ENCODE peak calls at places on chromosomes 2 and 18, in five cellular contexts. One of them, this sample, is unnamed.

GRCh38 chr18:79580481-79581171 is 99.0 kb upstream of the CTDP1 start:
- DNase-seq in heart left ventricle: peak; percentile 16
- DNase-seq in HCEC 1CT: no peak
- DNase-seq in NCI-H1105: no peak
- DNase-seq in neural progenitor cell: no peak
- DNase-seq in this sample: no peak

GRCh38 chr2:223943135-223943534 is 2.0 kb downstream of the WDFY1 start:
- DNase-seq in NCI-H1105: no peak
- DNase-seq in heart left ventricle: no peak
- DNase-seq in neural progenitor cell: no peak
- DNase-seq in HCEC 1CT: no peak
- DNase-seq in this sample: no peak

GRCh38 chr18:63683152-63683551 is 19.6 kb upstream of the SERPINB11 start:
- DNase-seq in neural progenitor cell: peak; percentile 58
- DNase-seq in heart left ventricle: no peak
- DNase-seq in HCEC 1CT: peak; percentile 99
- DNase-seq in NCI-H1105: no peak
- DNase-seq in this sample: peak; percentile 26

GRCh38 chr2:236867441-236868260 is 218.0 kb upstream of the COPS8 start:
- DNase-seq in neural progenitor cell: no peak
- DNase-seq in NCI-H1105: no peak
- DNase-seq in HCEC 1CT: no peak
- DNase-seq in heart left ventricle: no peak
- DNase-seq in this sample: no peak

GRCh38 chr18:34942276-34942675 is 98.9 kb upstream of the MAPRE2 start:
- DNase-seq in HCEC 1CT: no peak
- DNase-seq in neural progenitor cell: no peak
- DNase-seq in NCI-H1105: no peak
- DNase-seq in heart left ventricle: no peak
- DNase-seq in this sample: no peak

GRCh38 chr2:230964136-230964730 is 31.7 kb upstream of the SPATA3 start:
- DNase-seq in NCI-H1105: no peak
- DNase-seq in neural progenitor cell: no peak
- DNase-seq in HCEC 1CT: no peak
- DNase-seq in heart left ventricle: no peak
- DNase-seq in this sample: no peak

GRCh38 chr2:29632018-29632417 is 289.4 kb downstream of the ALK start:
- DNase-seq in heart left ventricle: no peak
- DNase-seq in NCI-H1105: no peak
- DNase-seq in HCEC 1CT: peak; percentile 79
- DNase-seq in neural progenitor cell: no peak
- DNase-seq in this sample: no peak

GRCh38 chr2:238864207-238865014 is 16.5 kb downstream of the TWIST2 start:
- DNase-seq in NCI-H1105: no peak
- DNase-seq in heart left ventricle: peak; percentile 85
- DNase-seq in neural progenitor cell: peak; percentile 80
- DNase-seq in HCEC 1CT: peak; percentile 99
- DNase-seq in this sample: peak; percentile 69

GRCh38 chr2:38109732-38110181 is 33.8 kb upstream of the CYP1B1 start:
- DNase-seq in HCEC 1CT: no peak
- DNase-seq in NCI-H1105: no peak
- DNase-seq in heart left ventricle: no peak
- DNase-seq in neural progenitor cell: no peak
- DNase-seq in this sample: no peak

GRCh38 chr18:37364237-37364636 is 201.4 kb downstream of the CELF4 start:
- DNase-seq in NCI-H1105: peak; percentile 25
- DNase-seq in HCEC 1CT: no peak
- DNase-seq in heart left ventricle: peak; percentile 82
- DNase-seq in neural progenitor cell: no peak
- DNase-seq in this sample: no peak

GRCh38 chr18:39841133-39842041 is 2113.6 kb upstream of the PIK3C3 start:
- DNase-seq in neural progenitor cell: peak; percentile 92
- DNase-seq in NCI-H1105: peak; percentile 81
- DNase-seq in heart left ventricle: peak; percentile 52
- DNase-seq in HCEC 1CT: peak; percentile 55
- DNase-seq in this sample: peak; percentile 71

GRCh38 chr18:13653746-13654455 is 72.5 kb downstream of the FAM210A start:
- DNase-seq in HCEC 1CT: no peak
- DNase-seq in neural progenitor cell: peak; percentile 15
- DNase-seq in NCI-H1105: no peak
- DNase-seq in heart left ventricle: no peak
- DNase-seq in this sample: no peak

GRCh38 chr2:85266424-85267041 is 61.3 kb downstream of the TGOLN2 start:
- DNase-seq in HCEC 1CT: peak; percentile 53
- DNase-seq in NCI-H1105: no peak
- DNase-seq in heart left ventricle: peak; percentile 77
- DNase-seq in neural progenitor cell: peak; percentile 86
- DNase-seq in this sample: peak; percentile 52

GRCh38 chr2:60409207-60409871 is 144.1 kb downstream of the BCL11A start:
- DNase-seq in NCI-H1105: no peak
- DNase-seq in neural progenitor cell: no peak
- DNase-seq in HCEC 1CT: no peak
- DNase-seq in heart left ventricle: no peak
- DNase-seq in this sample: no peak

GRCh38 chr2:25419678-25420242 is 78.0 kb upstream of the DNMT3A start:
- DNase-seq in neural progenitor cell: no peak
- DNase-seq in HCEC 1CT: no peak
- DNase-seq in NCI-H1105: no peak
- DNase-seq in heart left ventricle: no peak
- DNase-seq in this sample: no peak

GRCh38 chr18:58176915-58177717 is 133.1 kb downstream of the NEDD4L start:
- DNase-seq in HCEC 1CT: peak; percentile 86
- DNase-seq in heart left ventricle: no peak
- DNase-seq in neural progenitor cell: peak; percentile 48
- DNase-seq in NCI-H1105: no peak
- DNase-seq in this sample: no peak

GRCh38 chr18:48751727-48752468 is 198.9 kb downstream of the SMAD7 start:
- DNase-seq in neural progenitor cell: no peak
- DNase-seq in HCEC 1CT: no peak
- DNase-seq in NCI-H1105: peak; percentile 12
- DNase-seq in heart left ventricle: no peak
- DNase-seq in this sample: no peak

GRCh38 chr2:17328161-17328560 is 190.1 kb downstream of the RAD51AP2 start:
- DNase-seq in heart left ventricle: no peak
- DNase-seq in HCEC 1CT: no peak
- DNase-seq in neural progenitor cell: no peak
- DNase-seq in NCI-H1105: no peak
- DNase-seq in this sample: no peak

GRCh38 chr2:8285081-8285480 is 396.8 kb upstream of the ID2 start:
- DNase-seq in HCEC 1CT: no peak
- DNase-seq in NCI-H1105: no peak
- DNase-seq in heart left ventricle: no peak
- DNase-seq in neural progenitor cell: peak; percentile 25
- DNase-seq in this sample: no peak

GRCh38 chr2:109528811-109529501 is 84.8 kb downstream of the SEPTIN10 start:
- DNase-seq in heart left ventricle: no peak
- DNase-seq in HCEC 1CT: no peak
- DNase-seq in neural progenitor cell: no peak
- DNase-seq in NCI-H1105: no peak
- DNase-seq in this sample: no peak

GRCh38 chr18:70365361-70365760 is 76.5 kb downstream of the SOCS6 start:
- DNase-seq in heart left ventricle: no peak
- DNase-seq in NCI-H1105: no peak
- DNase-seq in neural progenitor cell: no peak
- DNase-seq in HCEC 1CT: no peak
- DNase-seq in this sample: no peak

GRCh38 chr2:66431840-66432511 is 2.9 kb upstream of the MEIS1 start:
- DNase-seq in heart left ventricle: peak; percentile 28
- DNase-seq in neural progenitor cell: peak; percentile 46
- DNase-seq in NCI-H1105: no peak
- DNase-seq in HCEC 1CT: no peak
- DNase-seq in this sample: no peak

GRCh38 chr2:106192752-106193490 is 1.2 kb downstream of the UXS1 start:
- DNase-seq in NCI-H1105: peak; percentile 38
- DNase-seq in HCEC 1CT: peak; percentile 73
- DNase-seq in heart left ventricle: peak; percentile 42
- DNase-seq in neural progenitor cell: peak; percentile 44
- DNase-seq in this sample: no peak

GRCh38 chr2:226800941-226801784 is 1.5 kb upstream of the IRS1 start:
- DNase-seq in HCEC 1CT: peak; percentile 69
- DNase-seq in NCI-H1105: peak; percentile 59
- DNase-seq in neural progenitor cell: peak; percentile 91
- DNase-seq in heart left ventricle: peak; percentile 91
- DNase-seq in this sample: peak; percentile 77

GRCh38 chr18:62102221-62102620 is 84.6 kb downstream of the PIGN start:
- DNase-seq in neural progenitor cell: no peak
- DNase-seq in heart left ventricle: no peak
- DNase-seq in NCI-H1105: no peak
- DNase-seq in HCEC 1CT: no peak
- DNase-seq in this sample: no peak

GRCh38 chr18:48412339-48412929 is 3.3 kb upstream of the ZBTB7C start:
- DNase-seq in neural progenitor cell: peak; percentile 56
- DNase-seq in heart left ventricle: no peak
- DNase-seq in NCI-H1105: peak; percentile 57
- DNase-seq in HCEC 1CT: peak; percentile 38
- DNase-seq in this sample: no peak

GRCh38 chr2:232292395-232293154 is 86.0 kb upstream of the ALPP start:
- DNase-seq in neural progenitor cell: peak; percentile 81
- DNase-seq in heart left ventricle: peak; percentile 38
- DNase-seq in NCI-H1105: peak; percentile 4
- DNase-seq in HCEC 1CT: peak; percentile 44
- DNase-seq in this sample: peak; percentile 65

GRCh38 chr2:221455214-221455613 is 116.9 kb downstream of the EPHA4 start:
- DNase-seq in HCEC 1CT: no peak
- DNase-seq in NCI-H1105: peak; percentile 6
- DNase-seq in neural progenitor cell: no peak
- DNase-seq in heart left ventricle: no peak
- DNase-seq in this sample: no peak

GRCh38 chr18:44602845-44603244 is 77.8 kb upstream of the SETBP1 start:
- DNase-seq in heart left ventricle: no peak
- DNase-seq in NCI-H1105: no peak
- DNase-seq in neural progenitor cell: no peak
- DNase-seq in HCEC 1CT: no peak
- DNase-seq in this sample: no peak

GRCh38 chr2:53829669-53830290 is 30.0 kb downstream of the GPR75 start:
- DNase-seq in HCEC 1CT: no peak
- DNase-seq in heart left ventricle: peak; percentile 55
- DNase-seq in neural progenitor cell: no peak
- DNase-seq in NCI-H1105: no peak
- DNase-seq in this sample: no peak

GRCh38 chr18:50405582-50406271 is 30.9 kb downstream of the SKA1 start:
- DNase-seq in NCI-H1105: peak; percentile 40
- DNase-seq in heart left ventricle: no peak
- DNase-seq in neural progenitor cell: peak; percentile 64
- DNase-seq in HCEC 1CT: no peak
- DNase-seq in this sample: no peak

GRCh38 chr2:162002623-162003200 is 71.3 kb downstream of the DPP4 start:
- DNase-seq in HCEC 1CT: no peak
- DNase-seq in neural progenitor cell: peak; percentile 62
- DNase-seq in heart left ventricle: no peak
- DNase-seq in NCI-H1105: no peak
- DNase-seq in this sample: peak; percentile 48

GRCh38 chr2:174593574-174594203 is 3.9 kb downstream of the WIPF1 start:
- DNase-seq in NCI-H1105: no peak
- DNase-seq in neural progenitor cell: peak; percentile 22
- DNase-seq in HCEC 1CT: peak; percentile 77
- DNase-seq in heart left ventricle: no peak
- DNase-seq in this sample: peak; percentile 6

GRCh38 chr2:62206024-62206423 is 10.1 kb downstream of the B3GNT2 start:
- DNase-seq in NCI-H1105: no peak
- DNase-seq in heart left ventricle: no peak
- DNase-seq in neural progenitor cell: no peak
- DNase-seq in HCEC 1CT: no peak
- DNase-seq in this sample: no peak

GRCh38 chr2:46358713-46359112 is 61.5 kb downstream of the EPAS1 start:
- DNase-seq in HCEC 1CT: no peak
- DNase-seq in heart left ventricle: no peak
- DNase-seq in neural progenitor cell: no peak
- DNase-seq in NCI-H1105: no peak
- DNase-seq in this sample: no peak

GRCh38 chr2:101679037-101679726 is 18.3 kb upstream of the MAP4K4 start:
- DNase-seq in HCEC 1CT: peak; percentile 61
- DNase-seq in neural progenitor cell: no peak
- DNase-seq in NCI-H1105: no peak
- DNase-seq in heart left ventricle: no peak
- DNase-seq in this sample: no peak

GRCh38 chr18:4870177-4870773 is 326.8 kb downstream of the AKAIN1 start:
- DNase-seq in neural progenitor cell: no peak
- DNase-seq in heart left ventricle: no peak
- DNase-seq in HCEC 1CT: no peak
- DNase-seq in NCI-H1105: no peak
- DNase-seq in this sample: no peak

GRCh38 chr18:1840878-1841277 is 730.4 kb downstream of the METTL4 start:
- DNase-seq in HCEC 1CT: no peak
- DNase-seq in neural progenitor cell: no peak
- DNase-seq in heart left ventricle: no peak
- DNase-seq in NCI-H1105: no peak
- DNase-seq in this sample: no peak

GRCh38 chr18:13309031-13309430 is 90.5 kb downstream of the LDLRAD4 start:
- DNase-seq in heart left ventricle: no peak
- DNase-seq in HCEC 1CT: no peak
- DNase-seq in NCI-H1105: no peak
- DNase-seq in neural progenitor cell: no peak
- DNase-seq in this sample: no peak